ENCODE peak calls at places on chromosomes 2 and 18, in nine cellular contexts. J is cardiac muscle cell, F is heart right ventricle, K is tibial artery, T is GM12878, O is A673, C is spleen, B is transverse colon, R is kidney. D is an unnamed sample. For H3K4me1, the result is how much of the 10 kb centered on the place peaks cover.

GRCh38 chr2:16226942-16227664 is 286.8 kb downstream of the MYCN start:
- DNase-seq in C (no peak), F (no peak), J (no peak), T (no peak), B (no peak), K (peak), O (peak), R (no peak), D (no peak)

GRCh38 chr2:67845557-67846114 is 217.2 kb downstream of the C1D start:
- DNase-seq in J (no peak), B (no peak), K (no peak), F (no peak), O (no peak), T (no peak), R (no peak), C (no peak), D (no peak)

GRCh38 chr18:3297025-3297984 is 35.4 kb downstream of the MYL12B start:
- DNase-seq in F (peak), C (peak), R (peak), T (peak), K (peak), B (peak), J (peak), O (peak), D (peak)

GRCh38 chr2:142586693-142587432 is 290.6 kb upstream of the KYNU start:
- DNase-seq in O (no peak), K (no peak), F (no peak), C (peak), T (no peak), J (no peak), R (peak), B (no peak), D (no peak)

GRCh38 chr2:216659301-216659700 is 26.1 kb downstream of the IGFBP2 start:
- DNase-seq in J (no peak), R (peak), F (no peak), T (no peak), C (no peak), B (no peak), K (no peak), O (no peak), D (no peak)

GRCh38 chr2:44580875-44581515 is 219.2 kb downstream of the CAMKMT start:
- DNase-seq in T (no peak), K (no peak), F (no peak), O (no peak), C (no peak), B (no peak), R (no peak), J (no peak), D (no peak)

GRCh38 chr18:70072678-70073077 is 125.0 kb upstream of the CD226 start:
- DNase-seq in R (no peak), T (no peak), K (no peak), O (peak), B (no peak), J (peak), C (no peak), F (no peak), D (no peak)

GRCh38 chr2:128646091-128646490 is 327.4 kb upstream of the HS6ST1 start:
- DNase-seq in K (peak), J (no peak), T (no peak), F (no peak), B (no peak), R (peak), O (no peak), C (peak), D (no peak)

GRCh38 chr2:68512352-68512751 is 45.0 kb downstream of the APLF start:
- DNase-seq in T (no peak), K (no peak), B (no peak), C (no peak), J (no peak), F (no peak), O (no peak), R (no peak), D (no peak)

GRCh38 chr2:218895326-218895725 is 14.7 kb downstream of the WNT10A start:
- DNase-seq in B (no peak), O (no peak), R (peak), T (no peak), C (no peak), F (no peak), J (no peak), K (no peak), D (no peak)

GRCh38 chr18:9719421-9719981 is 11.4 kb downstream of the RAB31 start:
- DNase-seq in O (peak), J (peak), T (no peak), F (no peak), R (peak), K (peak), B (no peak), C (no peak), D (no peak)

GRCh38 chr2:20165677-20166509 is 59.0 kb downstream of the SDC1 start:
- DNase-seq in F (no peak), B (no peak), O (no peak), J (no peak), R (no peak), T (no peak), K (peak), C (no peak), D (no peak)

GRCh38 chr2:105746177-105747080 is 1.7 kb downstream of the NCK2 start:
- DNase-seq in B (peak), C (peak), J (no peak), O (no peak), K (peak), F (peak), R (peak), T (peak), D (peak)

GRCh38 chr18:48295586-48296311 is 113.4 kb downstream of the ZBTB7C start:
- DNase-seq in K (peak), O (no peak), R (no peak), C (peak), F (no peak), B (no peak), T (no peak), J (peak), D (no peak)

GRCh38 chr2:119713819-119714490 is 35.0 kb downstream of the TMEM177 start:
- DNase-seq in F (no peak), O (no peak), B (no peak), C (peak), J (no peak), T (no peak), K (no peak), R (no peak), D (no peak)

GRCh38 chr2:28546242-28546641 is 50.4 kb downstream of the PLB1 start:
- DNase-seq in J (peak), C (no peak), T (no peak), O (no peak), K (no peak), B (no peak), F (no peak), R (no peak), D (no peak)

GRCh38 chr18:42030586-42031182 is 75.7 kb downstream of the PIK3C3 start:
- DNase-seq in F (no peak), J (peak), T (no peak), K (no peak), R (no peak), B (no peak), O (peak), C (no peak), D (no peak)

GRCh38 chr2:159069229-159069628 is 100.8 kb downstream of the TANC1 start:
- DNase-seq in R (no peak), F (no peak), J (no peak), K (no peak), C (no peak), B (no peak), T (no peak), O (no peak), D (no peak)

GRCh38 chr2:23241106-23241505 is 143.9 kb upstream of the KLHL29 start:
- DNase-seq in T (no peak), C (no peak), K (no peak), B (no peak), R (no peak), F (no peak), O (no peak), J (no peak), D (no peak)

GRCh38 chr2:239027431-239028252 is 179.8 kb downstream of the TWIST2 start:
- DNase-seq in R (no peak), B (no peak), T (no peak), C (peak), F (no peak), K (peak), J (no peak), O (no peak), D (no peak)

GRCh38 chr2:222038086-222038802 is 260.6 kb downstream of the PAX3 start:
- DNase-seq in R (no peak), J (peak), O (peak), F (no peak), K (no peak), B (no peak), C (no peak), T (no peak), D (no peak)

GRCh38 chr18:48629730-48630324 is 91.0 kb downstream of the CTIF start:
- DNase-seq in O (peak), C (peak), J (peak), B (no peak), K (peak), F (no peak), T (no peak), R (no peak), D (no peak)

GRCh38 chr2:135820003-135820618 is 16.9 kb downstream of the LCT start:
- DNase-seq in K (no peak), T (peak), B (no peak), J (peak), R (no peak), F (no peak), O (no peak), C (no peak), D (no peak)

GRCh38 chr18:54269924-54270844 is 867 bp downstream of the POLI start:
- DNase-seq in B (peak), T (no peak), J (peak), C (peak), K (peak), R (no peak), O (peak), F (peak), D (no peak)

GRCh38 chr2:47535073-47535472 is 132.1 kb downstream of the MSH2 start:
- DNase-seq in J (no peak), F (no peak), R (no peak), K (no peak), B (no peak), O (no peak), T (no peak), C (no peak), D (no peak)

GRCh38 chr2:204933735-204934361 is 388.6 kb downstream of the PARD3B start:
- DNase-seq in B (no peak), T (no peak), C (no peak), K (no peak), R (no peak), F (no peak), O (no peak), J (no peak), D (no peak)

GRCh38 chr2:141611143-141611571 is 519.7 kb downstream of the LRP1B start:
- DNase-seq in F (no peak), K (no peak), B (no peak), O (peak), C (no peak), R (no peak), J (peak), T (no peak), D (no peak)

GRCh38 chr18:47917923-47918610 is 12.4 kb downstream of the SMAD2 start:
- DNase-seq in F (no peak), C (no peak), J (no peak), O (no peak), T (no peak), R (no peak), B (no peak), K (no peak), D (no peak)

GRCh38 chr2:30666307-30666874 is 140.9 kb downstream of the CAPN13 start:
- DNase-seq in F (no peak), O (peak), K (peak), B (no peak), T (peak), C (no peak), J (peak), R (no peak), D (no peak)

GRCh38 chr18:29218101-29218500 is 1041.2 kb upstream of the CDH2 start:
- DNase-seq in B (no peak), T (no peak), O (no peak), J (no peak), R (no peak), F (no peak), K (no peak), C (no peak), D (no peak)

GRCh38 chr18:23245461-23245860 is 110.2 kb downstream of the CABLES1 start:
- DNase-seq in C (no peak), O (no peak), R (no peak), J (peak), F (no peak), T (no peak), B (no peak), K (no peak), D (no peak)

GRCh38 chr18:23248826-23249225 is 113.5 kb downstream of the CABLES1 start:
- DNase-seq in J (no peak), F (no peak), K (no peak), O (no peak), C (no peak), T (no peak), R (no peak), B (no peak), D (no peak)

GRCh38 chr18:23247896-23248295 is 112.6 kb downstream of the CABLES1 start:
- DNase-seq in O (no peak), R (no peak), C (no peak), F (no peak), K (no peak), B (no peak), T (no peak), J (no peak), D (no peak)

GRCh38 chr18:23249348-23249747 is 114.1 kb downstream of the CABLES1 start:
- DNase-seq in R (no peak), O (no peak), K (no peak), B (no peak), F (no peak), T (no peak), J (no peak), C (no peak), D (no peak)

GRCh38 chr18:23247363-23247762 is 112.1 kb downstream of the CABLES1 start:
- DNase-seq in R (no peak), O (no peak), B (no peak), F (no peak), J (no peak), C (no peak), T (no peak), K (no peak), D (no peak)
- H3K4me1 ChIP-seq in R (under half), O (under half), B (under half), F (under half), J (under half), C (under half), T (under half), K (under half), D (under half)

DNA sequence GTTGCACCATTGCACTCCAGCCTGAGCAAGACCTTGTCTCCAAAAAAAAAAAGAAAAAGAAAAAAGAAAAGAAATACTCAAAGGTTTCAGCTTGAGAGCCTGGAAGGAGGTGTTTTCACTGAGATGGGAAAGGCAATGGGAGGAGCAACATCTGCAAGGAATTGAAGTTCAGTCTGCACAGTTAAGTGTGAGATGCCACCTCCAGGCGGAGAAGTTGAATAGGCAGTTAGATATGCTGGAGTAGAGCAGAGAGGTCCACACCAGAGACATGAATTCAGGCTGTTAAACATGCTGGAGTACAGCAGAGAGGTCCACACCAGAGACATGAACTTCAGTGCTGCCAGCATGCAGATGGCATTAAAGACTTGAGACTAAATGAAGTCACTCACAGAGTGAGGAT is 41.4 kb upstream of the DTNB start:
- DNase-seq in B (no peak), O (peak), K (no peak), R (no peak), J (peak), T (no peak), F (no peak), C (no peak), D (no peak)
- TF ChIP-seq CTCF in B (no peak), O (peak), K (no peak), R (no peak), J (no peak), T (peak), F (no peak), C (no peak), D (no peak)

GRCh38 chr2:160581035-160581434 is 87.4 kb upstream of the RBMS1 start:
- DNase-seq in K (no peak), C (no peak), F (no peak), O (no peak), T (no peak), R (no peak), J (no peak), B (no peak), D (no peak)
- H3K4me1 ChIP-seq in K (under half), C (under half), F (under half), O (under half), T (under half), R (under half), J (under half), B (under half), D (under half)

DNA sequence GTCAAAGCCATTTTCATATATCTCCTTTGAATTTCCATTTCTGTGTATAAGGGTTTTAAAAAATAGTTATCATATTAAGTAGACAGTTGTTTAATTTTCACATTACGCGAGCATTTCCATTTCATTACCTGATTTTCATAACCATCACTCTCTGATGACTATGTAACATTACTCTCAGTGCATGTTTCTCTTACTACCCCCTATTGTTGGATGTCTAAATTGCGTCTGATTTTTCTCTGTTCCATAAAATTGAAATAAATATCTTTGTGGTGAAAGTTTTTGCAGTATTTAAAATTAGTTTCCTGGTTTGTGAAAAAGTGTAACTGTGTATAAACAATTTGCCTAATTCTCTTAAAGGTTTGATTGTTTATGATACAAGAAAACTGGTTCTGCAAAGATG is 123.8 kb downstream of the MYO1B start:
- DNase-seq in C (no peak), K (no peak), T (no peak), B (no peak), O (peak), J (peak), F (no peak), R (no peak), D (no peak)
- TF ChIP-seq CTCF in C (no peak), K (no peak), T (peak), B (no peak), O (peak), J (peak), F (no peak), R (no peak), D (no peak)

DNA sequence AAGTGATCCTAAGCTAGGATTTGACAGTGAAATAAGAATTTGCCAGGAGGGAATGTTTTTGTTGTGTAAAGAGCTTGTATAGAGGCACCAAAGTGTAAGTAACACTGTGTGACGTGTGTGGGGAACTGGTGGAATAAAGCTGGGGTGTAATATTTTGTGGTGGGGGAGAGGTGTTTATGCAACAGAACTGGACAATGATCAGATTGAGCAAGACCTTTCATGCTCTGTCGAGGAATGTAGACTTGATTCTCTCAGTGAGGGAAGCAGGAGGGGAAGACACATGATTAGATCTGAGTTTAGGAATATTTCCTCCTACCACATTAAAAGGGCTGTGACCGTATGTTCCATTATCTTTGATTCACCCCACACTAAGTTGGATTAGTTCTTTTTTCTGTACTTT is 43.6 kb downstream of the EFEMP1 start:
- DNase-seq in B (no peak), C (no peak), T (no peak), K (no peak), J (peak), R (no peak), F (no peak), O (no peak), D (no peak)
- H3K4me1 ChIP-seq in B (under half), C (under half), T (under half), K (half or more), J (under half), R (under half), F (under half), O (under half), D (under half)

DNA sequence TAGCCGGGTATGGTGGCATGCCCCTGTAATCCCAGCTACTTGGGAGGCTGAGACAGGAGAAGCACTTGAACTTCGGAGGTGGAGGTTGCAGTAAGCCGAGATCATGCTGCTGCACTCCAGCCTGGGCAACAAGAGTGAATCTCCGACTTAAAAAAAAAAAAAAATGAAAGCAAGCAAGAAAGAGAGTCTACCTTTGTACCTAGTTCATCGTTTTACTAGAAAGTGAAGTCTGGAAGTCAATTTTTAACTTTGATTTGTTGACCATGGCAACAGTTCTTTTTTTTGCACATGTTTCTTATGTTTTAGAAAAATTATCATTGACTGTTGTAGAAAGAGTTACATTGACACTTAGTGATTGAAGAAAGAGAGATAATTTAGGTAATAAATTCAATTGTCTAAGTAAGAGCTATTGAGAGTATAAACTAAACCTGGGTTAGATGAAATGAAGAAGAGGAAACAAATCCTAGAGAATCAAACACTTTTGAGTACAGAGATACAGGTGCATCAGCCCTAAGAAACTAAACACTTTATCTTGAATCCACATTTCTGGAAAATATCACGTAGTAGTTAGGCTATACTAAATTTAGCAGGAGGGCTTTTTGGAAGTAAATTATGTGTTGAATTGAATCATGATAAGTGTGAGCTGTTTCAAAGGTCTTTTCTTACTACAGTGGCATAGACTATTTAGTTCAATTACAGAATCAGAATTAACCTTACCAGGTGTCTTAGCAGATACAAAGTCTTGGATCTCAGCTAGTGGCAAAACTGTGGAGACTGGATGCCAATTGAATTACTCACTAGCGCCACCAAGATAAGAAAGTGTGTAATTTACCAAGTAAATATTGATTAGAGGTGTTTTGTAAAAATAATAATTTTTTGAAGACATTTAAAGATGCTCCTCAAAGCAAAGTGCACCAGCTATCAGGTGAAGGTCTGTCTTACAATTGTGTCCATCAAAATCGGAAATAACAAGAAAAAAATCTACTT is 303.4 kb upstream of the NRXN1 start:
- DNase-seq in T (no peak), C (no peak), B (no peak), J (no peak), F (no peak), O (peak), K (no peak), R (no peak), D (no peak)
- TF ChIP-seq CTCF in T (no peak), C (no peak), B (no peak), J (no peak), F (no peak), O (peak), K (no peak), R (no peak), D (no peak)

D was measured in psoas muscle.